ENCODE peak calls at places on chromosomes 12 and 14, in five cellular contexts. O is amniotic stem cell, W is SHP77 treated with DMSO at 0.1 percent for 48 hours, R is Kasumi-1, E is hepatic stellate cell. X is an unnamed sample.

GRCh38 chr14:90981658-90982057 is 78.8 kb downstream of the RPS6KA5 start:
- DNase-seq in O (no peak), W (no peak), R (no peak), E (no peak), X (no peak)

GRCh38 chr12:109740694-109741245 is 27.1 kb downstream of the FAM222A start:
- DNase-seq in O (no peak), W (no peak), R (no peak), E (no peak), X (no peak)

GRCh38 chr12:44389038-44389437 is 487.1 kb downstream of the NELL2 start:
- DNase-seq in O (no peak), W (no peak), R (no peak), E (no peak), X (no peak)

GRCh38 chr12:1933342-1933992 is 15.0 kb upstream of the CACNA2D4 start:
- DNase-seq in O (no peak), W (no peak), R (no peak), E (peak), X (no peak)

GRCh38 chr12:54749191-54749818 is 101.1 kb upstream of the DCD start:
- DNase-seq in O (peak), W (peak), R (peak), E (peak), X (peak)

GRCh38 chr12:6772331-6772695 is at the start of gene LAG3:
- DNase-seq in O (no peak), W (no peak), R (no peak), E (no peak), X (no peak)

GRCh38 chr12:52191841-52192791 is at the start of gene KRT80:
- DNase-seq in O (peak), W (peak), R (peak), E (peak), X (peak)

GRCh38 chr12:118749656-118750055 is 231.7 kb upstream of the SRRM4 start:
- DNase-seq in O (no peak), W (no peak), R (no peak), E (no peak), X (no peak)

GRCh38 chr12:127389923-127390322 is 877.0 kb upstream of the TMEM132C start:
- DNase-seq in O (peak), W (no peak), R (no peak), E (peak), X (no peak)

GRCh38 chr14:63940387-63940786 is 87.6 kb downstream of the SYNE2 start:
- DNase-seq in O (no peak), W (no peak), R (no peak), E (no peak), X (no peak)

GRCh38 chr14:32324601-32325000 is 4.5 kb upstream of the AKAP6 start:
- DNase-seq in O (no peak), W (no peak), R (no peak), E (no peak), X (no peak)

GRCh38 chr12:67726868-67727267 is 78.3 kb downstream of the DYRK2 start:
- DNase-seq in O (no peak), W (no peak), R (no peak), E (no peak), X (no peak)

X was measured in NCI-H774.